ENCODE peak calls at places on chromosomes 6 and 20, in five cellular contexts. Z is uterus, J is Peyer's patch, D is IMR-90, C is lower leg skin. M is an unnamed sample.

GRCh38 chr6:157832250-157832967 is 9.4 kb downstream of the SNX9 start:
- DNase-seq in Z (no peak), J (no peak), D (peak), C (no peak), M (no peak)

GRCh38 chr6:125078602-125079321 is 74.8 kb upstream of the TPD52L1 start:
- DNase-seq in Z (no peak), J (no peak), D (no peak), C (no peak), M (no peak)

GRCh38 chr20:62997626-62998025 is 9.1 kb downstream of the BHLHE23 start:
- DNase-seq in Z (no peak), J (no peak), D (no peak), C (no peak), M (no peak)

GRCh38 chr6:150613269-150613668 is 13.6 kb downstream of the PLEKHG1 start:
- DNase-seq in Z (no peak), J (no peak), D (no peak), C (no peak), M (no peak)

GRCh38 chr6:118869894-118870665 is 23.9 kb upstream of the ASF1A start:
- DNase-seq in Z (no peak), J (no peak), D (no peak), C (no peak), M (no peak)

GRCh38 chr6:11535801-11536230 is 1.7 kb upstream of the TMEM170B start:
- DNase-seq in Z (no peak), J (no peak), D (peak), C (no peak), M (peak)

GRCh38 chr6:142404751-142405150 is 102.9 kb downstream of the ADGRG6 start:
- DNase-seq in Z (no peak), J (no peak), D (no peak), C (no peak), M (no peak)

GRCh38 chr6:106163966-106164877 is 78.1 kb downstream of the PRDM1 start:
- DNase-seq in Z (peak), J (peak), D (peak), C (peak), M (peak)

GRCh38 chr6:167764713-167765479 is 61.8 kb upstream of the AFDN start:
- DNase-seq in Z (no peak), J (no peak), D (no peak), C (no peak), M (no peak)

GRCh38 chr6:150314230-150315188 is 54.3 kb upstream of the IYD start:
- DNase-seq in Z (no peak), J (no peak), D (no peak), C (no peak), M (no peak)

GRCh38 chr6:27591660-27592059 is 118.8 kb upstream of the ZNF184 start:
- DNase-seq in Z (no peak), J (no peak), D (peak), C (no peak), M (peak)

GRCh38 chr6:133707456-133707855 is 181.5 kb upstream of the TCF21 start:
- DNase-seq in Z (no peak), J (no peak), D (peak), C (no peak), M (no peak)

GRCh38 chr6:132490024-132490423 is 22.9 kb downstream of the STX7 start:
- DNase-seq in Z (no peak), J (no peak), D (no peak), C (peak), M (no peak)

GRCh38 chr6:131877999-131878789 is 70.4 kb downstream of the ENPP1 start:
- DNase-seq in Z (no peak), J (no peak), D (peak), C (no peak), M (no peak)

GRCh38 chr20:47220161-47220582 is 136.3 kb downstream of the ZMYND8 start:
- DNase-seq in Z (no peak), J (peak), D (no peak), C (no peak), M (peak)

GRCh38 chr6:16278048-16278724 is 39.8 kb downstream of the GMPR start:
- DNase-seq in Z (no peak), J (no peak), D (peak), C (no peak), M (no peak)

GRCh38 chr20:24470031-24470781 is 777 bp downstream of the SYNDIG1 start:
- DNase-seq in Z (no peak), J (no peak), D (no peak), C (no peak), M (no peak)

DNA sequence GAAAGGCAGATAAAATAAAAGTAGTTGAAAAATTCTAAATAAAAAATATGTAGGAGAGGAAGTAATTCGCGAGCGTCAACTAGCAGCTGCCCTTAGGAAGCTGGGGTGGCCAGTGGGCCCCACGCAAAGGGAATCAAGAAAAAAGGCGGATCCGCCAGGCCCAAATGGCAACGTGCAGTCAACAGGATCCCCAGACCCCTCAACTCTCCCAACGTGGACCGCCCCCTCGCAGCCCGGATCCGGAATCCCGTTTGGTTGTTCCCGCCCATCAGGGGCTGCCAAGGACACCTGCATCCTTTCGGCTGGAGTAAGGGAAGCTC is 296 bp downstream of the DZANK1 start:
- DNase-seq in Z (no peak), J (no peak), D (no peak), C (no peak), M (no peak)
- TF ChIP-seq POLR2A in Z (no peak), J (no peak), D (no peak), C (no peak), M (no peak)

GRCh38 chr6:35396991-35397390 is 54.6 kb downstream of the PPARD start:
- DNase-seq in Z (no peak), J (peak), D (peak), C (no peak), M (no peak)
- TF ChIP-seq POLR2A in Z (no peak), J (peak), D (no peak), C (no peak), M (no peak)

GRCh38 chr20:831956-832355 is 1.6 kb upstream of the FAM110A start:
- DNase-seq in Z (no peak), J (no peak), D (no peak), C (no peak), M (no peak)
- TF ChIP-seq POLR2A in Z (no peak), J (no peak), D (no peak), C (no peak), M (no peak)

GRCh38 chr6:13711726-13712484 is at the start of gene RANBP9:
- DNase-seq in Z (peak), J (peak), D (peak), C (peak), M (peak)
- TF ChIP-seq POLR2A in Z (peak), J (no peak), D (peak), C (no peak), M (peak)

GRCh38 chr6:30889138-30889885 is 5.0 kb downstream of the DDR1 start:
- DNase-seq in Z (no peak), J (peak), D (no peak), C (no peak), M (no peak)

GRCh38 chr6:30888472-30889137 is 4.3 kb downstream of the DDR1 start:
- DNase-seq in Z (no peak), J (peak), D (peak), C (no peak), M (no peak)

GRCh38 chr6:30890646-30891449 is 6.5 kb downstream of the DDR1 start:
- DNase-seq in Z (peak), J (peak), D (no peak), C (no peak), M (no peak)

GRCh38 chr6:30891450-30891723 is 7.1 kb downstream of the DDR1 start:
- DNase-seq in Z (no peak), J (no peak), D (no peak), C (no peak), M (no peak)

GRCh38 chr6:30889921-30890645 is 5.8 kb downstream of the DDR1 start:
- DNase-seq in Z (no peak), J (peak), D (no peak), C (no peak), M (no peak)
- TF ChIP-seq POLR2A in Z (no peak), J (no peak), D (no peak), C (no peak), M (no peak)

GRCh38 chr6:146950351-146950835 is 253.8 kb upstream of the STXBP5 start:
- DNase-seq in Z (no peak), J (peak), D (peak), C (no peak), M (no peak)
- TF ChIP-seq POLR2A in Z (no peak), J (no peak), D (no peak), C (no peak), M (no peak)

DNA sequence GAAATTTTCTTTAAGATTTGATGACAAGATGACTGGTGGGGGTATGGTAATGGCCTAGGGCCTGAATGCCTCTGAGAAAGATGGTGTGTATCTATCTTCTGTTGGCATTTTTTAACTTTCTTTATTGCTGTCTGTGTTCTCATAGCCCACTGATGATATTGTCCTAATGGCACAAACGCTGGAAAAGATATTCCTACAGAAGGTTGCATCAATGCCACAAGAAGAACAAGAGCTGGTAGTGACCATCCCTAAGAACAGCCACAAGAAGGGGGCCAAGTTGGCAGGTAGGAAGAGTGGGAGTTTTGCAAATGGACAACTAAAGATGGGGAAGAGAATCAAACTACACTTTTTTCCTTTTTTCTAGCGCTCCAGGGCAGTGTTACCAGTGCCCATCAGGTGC is 7.5 kb downstream of the BRD2 start:
- DNase-seq in Z (no peak), J (no peak), D (no peak), C (no peak), M (no peak)
- TF ChIP-seq POLR2A in Z (no peak), J (no peak), D (no peak), C (no peak), M (no peak)

DNA sequence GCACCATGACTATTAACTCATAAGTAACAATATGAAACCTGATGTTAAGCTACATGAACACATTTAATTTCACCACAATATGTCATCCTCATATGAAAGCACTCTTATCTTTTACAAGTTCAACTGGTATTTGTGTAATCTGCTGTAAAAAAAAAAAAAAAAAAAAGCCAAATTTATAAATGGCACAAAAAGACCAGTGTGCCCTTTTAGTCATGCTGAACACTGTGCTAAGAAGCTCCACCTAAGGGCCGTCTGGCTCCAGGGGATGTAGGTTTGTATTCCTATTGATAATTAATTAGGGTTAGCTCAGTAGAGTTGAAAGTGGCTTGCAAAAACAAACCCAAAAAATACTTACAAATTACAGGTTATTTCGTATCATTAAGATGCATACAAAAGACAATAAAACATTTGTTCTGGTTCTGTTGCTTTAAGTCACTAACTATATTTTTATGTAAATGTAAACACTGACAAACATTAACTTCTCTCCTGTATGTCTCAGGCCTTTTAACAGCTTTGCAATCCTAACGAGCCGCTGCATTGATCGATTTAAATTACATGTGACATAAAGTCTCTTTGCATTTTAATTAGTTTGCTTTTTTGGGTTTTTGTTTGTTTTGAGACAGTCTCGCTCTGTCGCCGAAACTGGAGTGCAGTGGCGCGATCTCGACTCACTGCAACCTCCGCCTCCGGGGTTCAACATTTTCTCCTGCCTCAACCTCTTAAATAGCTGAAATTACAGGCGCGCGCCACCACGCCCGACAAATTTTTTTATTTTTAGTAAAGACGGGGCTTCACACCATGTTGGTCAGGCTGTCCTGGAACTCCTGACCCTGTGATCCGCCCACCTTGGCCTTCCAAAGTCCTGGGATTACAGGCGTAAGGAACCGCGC is 110.8 kb downstream of the HFE start:
- DNase-seq in Z (peak), J (peak), D (peak), C (no peak), M (peak)
- TF ChIP-seq POLR2A in Z (no peak), J (peak), D (peak), C (no peak), M (no peak)

M was measured in erythroblast.